ENCODE peak calls at places on chromosome 19, in five cellular contexts. S is heart left ventricle, R is MG63, T is small intestine, O is GM23338. V is an unnamed sample. For H3K27me3 and H3K36me3, the result is how much of the 10 kb centered on the place peaks cover.

GRCh38 chr19:8321760-8322637 is 703 bp downstream of the RPS28 start:
- DNase-seq in S (no peak), R (no peak), T (no peak), O (no peak), V (no peak)

GRCh38 chr19:632228-633067 is 889 bp downstream of the POLRMT start:
- DNase-seq in S (no peak), R (peak), T (peak), O (peak), V (peak)

GRCh38 chr19:49975051-49975450 is 14.1 kb upstream of the SIGLEC11 start:
- DNase-seq in S (no peak), R (no peak), T (no peak), O (no peak), V (no peak)

GRCh38 chr19:343451-343931 is 1.1 kb downstream of the MIER2 start:
- DNase-seq in S (no peak), R (no peak), T (no peak), O (peak), V (no peak)

GRCh38 chr19:42038675-42039074 is 31.3 kb downstream of the GRIK5 start:
- DNase-seq in S (peak), R (no peak), T (no peak), O (no peak), V (no peak)

GRCh38 chr19:4061178-4061682 is 5.5 kb downstream of the ZBTB7A start:
- DNase-seq in S (peak), R (peak), T (peak), O (peak), V (no peak)

GRCh38 chr19:5624154-5624663 is 1.3 kb downstream of the SAFB start:
- DNase-seq in S (no peak), R (peak), T (peak), O (peak), V (no peak)

GRCh38 chr19:39941615-39942507 is 7.4 kb upstream of the FCGBP start:
- DNase-seq in S (no peak), R (no peak), T (peak), O (no peak), V (peak)

GRCh38 chr19:41356984-41357739 is 3.4 kb upstream of the TGFB1 start:
- DNase-seq in S (no peak), R (no peak), T (no peak), O (no peak), V (no peak)

GRCh38 chr19:45637890-45638667 is 1.1 kb downstream of the EML2 start:
- DNase-seq in S (no peak), R (no peak), T (no peak), O (peak), V (no peak)

GRCh38 chr19:12574036-12574435 is 22.8 kb upstream of the ZNF564 start:
- DNase-seq in S (no peak), R (no peak), T (no peak), O (peak), V (peak)

GRCh38 chr19:29741776-29742175 is 26.7 kb upstream of the C19orf12 start:
- DNase-seq in S (no peak), R (no peak), T (no peak), O (no peak), V (no peak)

GRCh38 chr19:45218426-45218825 is 26.8 kb downstream of the EXOC3L2 start:
- DNase-seq in S (no peak), R (no peak), T (no peak), O (peak), V (no peak)

GRCh38 chr19:19342086-19343015 is 21.7 kb downstream of the MAU2 start:
- DNase-seq in S (peak), R (no peak), T (peak), O (peak), V (no peak)

GRCh38 chr19:20479483-20479882 is 86.1 kb downstream of the ZNF737 start:
- DNase-seq in S (no peak), R (no peak), T (no peak), O (no peak), V (no peak)

GRCh38 chr19:46374526-46375475 is 27.9 kb downstream of the PPP5C start:
- DNase-seq in S (no peak), R (no peak), T (no peak), O (no peak), V (no peak)

GRCh38 chr19:4519172-4519496 is 848 bp upstream of the PLIN4 start:
- DNase-seq in S (no peak), R (no peak), T (no peak), O (no peak), V (no peak)

GRCh38 chr19:49475995-49476880 is 2.2 kb downstream of the FLT3LG start:
- DNase-seq in S (no peak), R (no peak), T (no peak), O (peak), V (no peak)

GRCh38 chr19:19860756-19861390 is 4.8 kb upstream of the ZNF253 start:
- DNase-seq in S (no peak), R (no peak), T (no peak), O (peak), V (no peak)

GRCh38 chr19:14580623-14581237 is 2.2 kb upstream of the CLEC17A start:
- DNase-seq in S (no peak), R (no peak), T (no peak), O (no peak), V (peak)

GRCh38 chr19:43984687-43985000 is 656 bp downstream of the ZNF155 start:
- DNase-seq in S (peak), R (no peak), T (no peak), O (no peak), V (peak)

GRCh38 chr19:42323473-42323851 is 2.0 kb upstream of the MEGF8 start:
- DNase-seq in S (no peak), R (no peak), T (peak), O (peak), V (no peak)

GRCh38 chr19:8004723-8005513 is 523 bp downstream of the ELAVL1 start:
- DNase-seq in S (no peak), R (peak), T (no peak), O (peak), V (no peak)

GRCh38 chr19:48466571-48467325 is 2.4 kb upstream of the CYTH2 start:
- DNase-seq in S (no peak), R (peak), T (no peak), O (no peak), V (no peak)

GRCh38 chr19:54311486-54311885 is 1.5 kb downstream of the LILRA5 start:
- DNase-seq in S (no peak), R (no peak), T (no peak), O (no peak), V (no peak)

GRCh38 chr19:40339018-40339728 is 9.0 kb downstream of the C19orf47 start:
- DNase-seq in S (no peak), R (no peak), T (no peak), O (no peak), V (no peak)

GRCh38 chr19:43624933-43625332 is 5.5 kb upstream of the ZNF428 start:
- DNase-seq in S (no peak), R (peak), T (peak), O (peak), V (peak)

GRCh38 chr19:46815833-46816627 is 27.6 kb upstream of the SLC1A5 start:
- DNase-seq in S (no peak), R (no peak), T (no peak), O (no peak), V (no peak)

GRCh38 chr19:47758433-47758784 is 13.1 kb downstream of the NOP53 start:
- DNase-seq in S (no peak), R (no peak), T (peak), O (no peak), V (no peak)

GRCh38 chr19:34224996-34225658 is 29.2 kb upstream of the GARRE1 start:
- DNase-seq in S (no peak), R (no peak), T (no peak), O (peak), V (no peak)

GRCh38 chr19:16036397-16036925 is 39.8 kb upstream of the TPM4 start:
- DNase-seq in S (no peak), R (no peak), T (no peak), O (no peak), V (no peak)

GRCh38 chr19:1851581-1852293 is 3.5 kb upstream of the REXO1 start:
- DNase-seq in S (no peak), R (no peak), T (no peak), O (peak), V (no peak)

GRCh38 chr19:7687177-7687576 is 6.5 kb downstream of the TRAPPC5 start:
- DNase-seq in S (no peak), R (no peak), T (no peak), O (no peak), V (no peak)

GRCh38 chr19:45607071-45608029 is 5.3 kb upstream of the GPR4 start:
- DNase-seq in S (peak), R (peak), T (peak), O (peak), V (no peak)

GRCh38 chr19:38263696-38264485 is 482 bp upstream of the SPINT2 start:
- DNase-seq in S (peak), R (no peak), T (peak), O (peak), V (no peak)

GRCh38 chr19:41928221-41928683 is at the start of gene ERFL:
- DNase-seq in S (no peak), R (peak), T (no peak), O (peak), V (no peak)

GRCh38 chr19:22257916-22258315 is 28.3 kb upstream of the ZNF729 start:
- DNase-seq in S (no peak), R (no peak), T (no peak), O (no peak), V (no peak)

GRCh38 chr19:58562126-58563033 is 4.0 kb upstream of the UBE2M start:
- DNase-seq in S (peak), R (no peak), T (peak), O (peak), V (peak)

GRCh38 chr19:29724102-29724641 is 9.1 kb upstream of the C19orf12 start:
- DNase-seq in S (no peak), R (no peak), T (no peak), O (peak), V (peak)

GRCh38 chr19:55440411-55441105 is 2.5 kb downstream of the SHISA7 start:
- DNase-seq in S (no peak), R (no peak), T (no peak), O (peak), V (no peak)
- H3K27me3 ChIP-seq in S (half or more), R (half or more), T (half or more), O (half or more), V (under half)

DNA sequence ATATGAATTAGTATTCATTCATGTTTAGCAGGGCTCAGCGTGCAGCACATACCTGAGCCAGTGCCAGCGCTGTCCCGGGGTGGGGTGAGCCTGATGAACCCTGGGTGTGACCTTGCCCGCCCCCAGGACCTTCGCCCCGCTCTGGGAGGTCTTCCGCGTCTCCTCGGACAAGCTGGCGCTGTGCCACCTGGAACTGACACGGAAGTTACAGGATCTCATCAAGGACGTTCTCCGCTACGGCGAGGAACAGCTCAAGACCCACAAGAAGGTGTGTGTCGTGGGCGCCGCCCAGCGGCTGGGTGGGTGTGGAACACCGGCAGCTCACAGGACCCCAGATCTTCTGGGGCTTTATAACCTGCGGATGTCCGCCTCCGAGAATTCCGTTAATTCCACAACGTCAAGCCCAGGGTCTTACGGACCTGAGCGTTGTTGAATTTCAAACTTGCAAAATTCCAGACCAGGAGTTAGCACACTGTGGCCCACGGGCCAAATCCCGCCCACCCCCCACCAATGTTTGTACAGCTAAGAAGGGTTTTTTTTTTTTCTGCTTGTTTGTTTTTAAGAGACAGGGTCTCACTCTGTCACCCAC is 15.4 kb downstream of the FCHO1 start:
- DNase-seq in S (peak), R (peak), T (peak), O (peak), V (peak)
- H3K36me3 ChIP-seq in S (under half), R (under half), T (under half), O (under half), V (under half)

GRCh38 chr19:35290381-35291135 is 1.4 kb upstream of the MAG start:
- DNase-seq in S (no peak), R (no peak), T (no peak), O (no peak), V (no peak)

GRCh38 chr19:35292986-35293732 is 1.2 kb downstream of the MAG start:
- DNase-seq in S (no peak), R (no peak), T (no peak), O (no peak), V (no peak)

GRCh38 chr19:35292421-35292820 is 460 bp downstream of the MAG start:
- DNase-seq in S (no peak), R (no peak), T (no peak), O (no peak), V (no peak)

GRCh38 chr19:35291916-35292315 is at the start of gene MAG:
- DNase-seq in S (no peak), R (no peak), T (no peak), O (no peak), V (no peak)

GRCh38 chr19:35291259-35291658 is 702 bp upstream of the MAG start:
- DNase-seq in S (no peak), R (no peak), T (no peak), O (no peak), V (no peak)
- H3K27me3 ChIP-seq in S (under half), R (under half), T (under half), O (under half), V (under half)

GRCh38 chr19:9806781-9807180 is 12.1 kb downstream of the FBXL12 start:
- DNase-seq in S (no peak), R (no peak), T (no peak), O (no peak), V (no peak)
- H3K36me3 ChIP-seq in S (under half), R (half or more), T (under half), O (under half), V (under half)

GRCh38 chr19:35960432-35960972 is 24.3 kb downstream of the LRFN3 start:
- DNase-seq in S (no peak), R (no peak), T (no peak), O (no peak), V (no peak)
- H3K27me3 ChIP-seq in S (under half), R (under half), T (under half), O (under half), V (under half)

V was measured in GM06990.